ENCODE peak calls at places on chromosomes 16 and 17, in eight cellular contexts. One of them, this sample, is unnamed.

GRCh38 chr17:78173025-78173715 is 4.8 kb downstream of the SYNGR2 start:
- DNase-seq in A549: no peak
- DNase-seq in T-helper 1 cell: peak; percentile 76
- DNase-seq in brain microvascular endothelial cell: no peak
- DNase-seq in GM23248: no peak
- DNase-seq in astrocyte of the spinal cord: no peak
- DNase-seq in PC-9: no peak
- DNase-seq in EH: no peak
- DNase-seq in this sample: no peak

GRCh38 chr16:588639-588888 is 1.3 kb upstream of the RAB40C start:
- DNase-seq in A549: no peak
- DNase-seq in T-helper 1 cell: peak; percentile 69
- DNase-seq in PC-9: peak; percentile 50
- DNase-seq in astrocyte of the spinal cord: peak; percentile 65
- DNase-seq in EH: peak; percentile 74
- DNase-seq in GM23248: peak; percentile 92
- DNase-seq in brain microvascular endothelial cell: peak; percentile 62
- DNase-seq in this sample: peak; percentile 60

GRCh38 chr17:40320771-40321501 is 12.0 kb downstream of the RARA start:
- DNase-seq in astrocyte of the spinal cord: no peak
- DNase-seq in A549: no peak
- DNase-seq in T-helper 1 cell: no peak
- DNase-seq in brain microvascular endothelial cell: no peak
- DNase-seq in PC-9: no peak
- DNase-seq in GM23248: peak; percentile 49
- DNase-seq in EH: peak; percentile 69
- DNase-seq in this sample: peak; percentile 70

GRCh38 chr17:48162946-48163506 is 55.5 kb downstream of the SNX11 start:
- DNase-seq in EH: no peak
- DNase-seq in T-helper 1 cell: no peak
- DNase-seq in PC-9: no peak
- DNase-seq in GM23248: no peak
- DNase-seq in A549: peak; percentile 43
- DNase-seq in astrocyte of the spinal cord: peak; percentile 47
- DNase-seq in brain microvascular endothelial cell: no peak
- DNase-seq in this sample: no peak

GRCh38 chr16:81573533-81573932 is 128.9 kb downstream of the CMIP start:
- DNase-seq in EH: no peak
- DNase-seq in astrocyte of the spinal cord: no peak
- DNase-seq in T-helper 1 cell: no peak
- DNase-seq in A549: no peak
- DNase-seq in PC-9: no peak
- DNase-seq in GM23248: no peak
- DNase-seq in brain microvascular endothelial cell: no peak
- DNase-seq in this sample: no peak

GRCh38 chr17:13864551-13864950 is 204.8 kb upstream of the COX10 start:
- DNase-seq in A549: no peak
- DNase-seq in brain microvascular endothelial cell: no peak
- DNase-seq in astrocyte of the spinal cord: peak; percentile 66
- DNase-seq in GM23248: peak; percentile 83
- DNase-seq in EH: peak; percentile 72
- DNase-seq in T-helper 1 cell: no peak
- DNase-seq in PC-9: no peak
- DNase-seq in this sample: no peak

GRCh38 chr16:19223235-19223847 is 55.3 kb downstream of the SYT17 start:
- DNase-seq in astrocyte of the spinal cord: no peak
- DNase-seq in T-helper 1 cell: peak; percentile 18
- DNase-seq in PC-9: no peak
- DNase-seq in EH: peak; percentile 3
- DNase-seq in A549: no peak
- DNase-seq in brain microvascular endothelial cell: peak; percentile 7
- DNase-seq in GM23248: peak; percentile 5
- DNase-seq in this sample: no peak

GRCh38 chr17:75521951-75522727 is 3.4 kb upstream of the LLGL2 start:
- DNase-seq in T-helper 1 cell: no peak
- DNase-seq in PC-9: no peak
- DNase-seq in EH: no peak
- DNase-seq in A549: no peak
- DNase-seq in astrocyte of the spinal cord: no peak
- DNase-seq in brain microvascular endothelial cell: no peak
- DNase-seq in GM23248: peak; percentile 57
- DNase-seq in this sample: no peak

GRCh38 chr16:21638573-21638975 is 13.8 kb downstream of the IGSF6 start:
- DNase-seq in PC-9: no peak
- DNase-seq in GM23248: peak; percentile 92
- DNase-seq in astrocyte of the spinal cord: peak; percentile 35
- DNase-seq in EH: peak; percentile 56
- DNase-seq in T-helper 1 cell: peak; percentile 30
- DNase-seq in brain microvascular endothelial cell: peak; percentile 40
- DNase-seq in A549: no peak
- DNase-seq in this sample: no peak

GRCh38 chr16:76900285-76901263 is 290.4 kb upstream of the MON1B start:
- DNase-seq in EH: no peak
- DNase-seq in brain microvascular endothelial cell: no peak
- DNase-seq in GM23248: no peak
- DNase-seq in PC-9: no peak
- DNase-seq in astrocyte of the spinal cord: no peak
- DNase-seq in T-helper 1 cell: no peak
- DNase-seq in A549: no peak
- DNase-seq in this sample: no peak

GRCh38 chr16:55832425-55832787 is 490 bp downstream of the CES1 start:
- DNase-seq in astrocyte of the spinal cord: no peak
- DNase-seq in brain microvascular endothelial cell: no peak
- DNase-seq in EH: no peak
- DNase-seq in A549: no peak
- DNase-seq in GM23248: no peak
- DNase-seq in T-helper 1 cell: no peak
- DNase-seq in PC-9: no peak
- DNase-seq in this sample: no peak

GRCh38 chr16:12027091-12027490 is 50.6 kb downstream of the SNX29 start:
- DNase-seq in EH: no peak
- DNase-seq in astrocyte of the spinal cord: no peak
- DNase-seq in PC-9: peak; percentile 90
- DNase-seq in T-helper 1 cell: no peak
- DNase-seq in A549: no peak
- DNase-seq in GM23248: no peak
- DNase-seq in brain microvascular endothelial cell: no peak
- DNase-seq in this sample: no peak

GRCh38 chr16:23557779-23558330 is 328 bp downstream of the UBFD1 start:
- DNase-seq in PC-9: no peak
- DNase-seq in brain microvascular endothelial cell: peak; percentile 5
- DNase-seq in T-helper 1 cell: no peak
- DNase-seq in GM23248: peak; percentile 68
- DNase-seq in EH: peak; percentile 47
- DNase-seq in astrocyte of the spinal cord: peak; percentile 20
- DNase-seq in A549: no peak
- DNase-seq in this sample: no peak

GRCh38 chr17:78795241-78795640 is 13.2 kb upstream of the CYTH1 start:
- DNase-seq in GM23248: no peak
- DNase-seq in EH: no peak
- DNase-seq in PC-9: no peak
- DNase-seq in A549: no peak
- DNase-seq in astrocyte of the spinal cord: no peak
- DNase-seq in T-helper 1 cell: no peak
- DNase-seq in brain microvascular endothelial cell: no peak
- DNase-seq in this sample: no peak

GRCh38 chr17:50604470-50604869 is 30.2 kb upstream of the ABCC3 start:
- DNase-seq in astrocyte of the spinal cord: peak; percentile 52
- DNase-seq in PC-9: no peak
- DNase-seq in A549: no peak
- DNase-seq in T-helper 1 cell: no peak
- DNase-seq in EH: peak; percentile 51
- DNase-seq in GM23248: peak; percentile 39
- DNase-seq in brain microvascular endothelial cell: no peak
- DNase-seq in this sample: no peak

GRCh38 chr16:72612271-72612670 is 435.7 kb downstream of the ZFHX3 start:
- DNase-seq in T-helper 1 cell: no peak
- DNase-seq in brain microvascular endothelial cell: no peak
- DNase-seq in PC-9: no peak
- DNase-seq in astrocyte of the spinal cord: peak; percentile 15
- DNase-seq in GM23248: peak; percentile 10
- DNase-seq in EH: peak; percentile 36
- DNase-seq in A549: no peak
- DNase-seq in this sample: no peak

GRCh38 chr16:7137560-7138330 is 194.9 kb upstream of the RBFOX1 start:
- DNase-seq in A549: peak; percentile 20
- DNase-seq in GM23248: peak; percentile 2
- DNase-seq in T-helper 1 cell: no peak
- DNase-seq in PC-9: no peak
- DNase-seq in astrocyte of the spinal cord: no peak
- DNase-seq in brain microvascular endothelial cell: no peak
- DNase-seq in EH: no peak
- DNase-seq in this sample: no peak

GRCh38 chr17:16150251-16150859 is 65.0 kb downstream of the NCOR1 start:
- DNase-seq in brain microvascular endothelial cell: peak; percentile 56
- DNase-seq in PC-9: peak; percentile 16
- DNase-seq in GM23248: peak; percentile 56
- DNase-seq in T-helper 1 cell: no peak
- DNase-seq in EH: peak; percentile 41
- DNase-seq in astrocyte of the spinal cord: peak; percentile 72
- DNase-seq in A549: peak; percentile 33
- DNase-seq in this sample: no peak

GRCh38 chr17:29560306-29560705 is 6.5 kb downstream of the ABHD15 start:
- DNase-seq in PC-9: no peak
- DNase-seq in GM23248: no peak
- DNase-seq in A549: no peak
- DNase-seq in T-helper 1 cell: no peak
- DNase-seq in brain microvascular endothelial cell: no peak
- DNase-seq in EH: no peak
- DNase-seq in astrocyte of the spinal cord: no peak
- DNase-seq in this sample: no peak

This sample was measured in CD8-positive, alpha-beta T cell.